ENCODE peak calls at places on chromosomes 7 and 10, in seven cellular contexts. O, Q, V, J, A, I and C are unnamed samples.

GRCh38 chr7:52161483-52161882 is 844.9 kb upstream of the COBL start:
- DNase-seq in O (no peak), Q (no peak), V (no peak), J (no peak), A (no peak), I (no peak), C (no peak)

GRCh38 chr7:36338256-36338655 is 51.4 kb upstream of the ANLN start:
- DNase-seq in O (no peak), Q (no peak), V (no peak), J (no peak), A (no peak), I (no peak), C (no peak)

GRCh38 chr7:96778263-96778662 is 68.6 kb upstream of the SEM1 start:
- DNase-seq in O (peak), Q (no peak), V (no peak), J (no peak), A (no peak), I (no peak), C (no peak)

GRCh38 chr7:1639071-1639470 is 31.0 kb upstream of the ELFN1 start:
- DNase-seq in O (no peak), Q (no peak), V (peak), J (no peak), A (no peak), I (no peak), C (no peak)

GRCh38 chr7:136023134-136023869 is 46.1 kb upstream of the MTPN start:
- DNase-seq in O (no peak), Q (no peak), V (no peak), J (no peak), A (no peak), I (no peak), C (no peak)

GRCh38 chr10:110210663-110211454 is 3.5 kb downstream of the MXI1 start:
- DNase-seq in O (peak), Q (peak), V (peak), J (peak), A (peak), I (peak), C (peak)

GRCh38 chr10:10492420-10492819 is 525.3 kb upstream of the CELF2 start:
- DNase-seq in O (no peak), Q (no peak), V (no peak), J (no peak), A (no peak), I (no peak), C (no peak)

GRCh38 chr10:4280481-4281206 is 495.6 kb upstream of the KLF6 start:
- DNase-seq in O (no peak), Q (peak), V (no peak), J (peak), A (no peak), I (no peak), C (no peak)

GRCh38 chr10:25689346-25690095 is 244.5 kb upstream of the MYO3A start:
- DNase-seq in O (no peak), Q (no peak), V (no peak), J (no peak), A (no peak), I (no peak), C (no peak)

GRCh38 chr10:58282615-58283014 is 13.7 kb downstream of the CISD1 start:
- DNase-seq in O (no peak), Q (no peak), V (no peak), J (no peak), A (no peak), I (no peak), C (no peak)

GRCh38 chr10:14153570-14154055 is 177.1 kb downstream of the FRMD4A start:
- DNase-seq in O (no peak), Q (no peak), V (no peak), J (no peak), A (no peak), I (peak), C (peak)

GRCh38 chr7:84536256-84536870 is 341.8 kb upstream of the SEMA3A start:
- DNase-seq in O (no peak), Q (no peak), V (no peak), J (no peak), A (no peak), I (no peak), C (no peak)

GRCh38 chr10:34078798-34079470 is 736.2 kb downstream of the PARD3 start:
- DNase-seq in O (no peak), Q (no peak), V (no peak), J (peak), A (peak), I (peak), C (peak)

GRCh38 chr7:28766359-28766758 is 191.8 kb downstream of the TRIL start:
- DNase-seq in O (no peak), Q (no peak), V (no peak), J (no peak), A (no peak), I (no peak), C (no peak)

GRCh38 chr7:130896898-130897514 is 163.0 kb upstream of the KLF14 start:
- DNase-seq in O (peak), Q (peak), V (peak), J (peak), A (no peak), I (peak), C (peak)

GRCh38 chr10:114030140-114030539 is 13.5 kb upstream of the ADRB1 start:
- DNase-seq in O (no peak), Q (no peak), V (no peak), J (no peak), A (no peak), I (no peak), C (no peak)

GRCh38 chr7:1257863-1258262 is 25.2 kb downstream of the UNCX start:
- DNase-seq in O (no peak), Q (no peak), V (no peak), J (no peak), A (no peak), I (no peak), C (no peak)

GRCh38 chr7:29854257-29854938 is 48.1 kb downstream of the WIPF3 start:
- DNase-seq in O (no peak), Q (no peak), V (no peak), J (peak), A (no peak), I (no peak), C (no peak)

GRCh38 chr10:514137-514671 is 175.3 kb downstream of the DIP2C start:
- DNase-seq in O (no peak), Q (peak), V (peak), J (no peak), A (no peak), I (no peak), C (peak)

GRCh38 chr7:101114492-101114891 is 12.4 kb upstream of the SERPINE1 start:
- DNase-seq in O (no peak), Q (no peak), V (no peak), J (no peak), A (no peak), I (no peak), C (no peak)

GRCh38 chr7:112550468-112551060 is 69.8 kb downstream of the LSMEM1 start:
- DNase-seq in O (peak), Q (peak), V (no peak), J (peak), A (no peak), I (no peak), C (no peak)

GRCh38 chr7:55260171-55260570 is 105.0 kb upstream of the LANCL2 start:
- DNase-seq in O (no peak), Q (no peak), V (no peak), J (no peak), A (peak), I (no peak), C (no peak)

GRCh38 chr10:35458500-35459448 is 122.5 kb downstream of the CCNY start:
- DNase-seq in O (no peak), Q (no peak), V (no peak), J (no peak), A (no peak), I (no peak), C (no peak)

GRCh38 chr7:25009271-25009670 is 29.3 kb upstream of the OSBPL3 start:
- DNase-seq in O (no peak), Q (no peak), V (no peak), J (peak), A (no peak), I (no peak), C (no peak)

GRCh38 chr7:25858562-25859411 is 293.2 kb upstream of the NFE2L3 start:
- DNase-seq in O (no peak), Q (no peak), V (no peak), J (no peak), A (no peak), I (no peak), C (no peak)

GRCh38 chr7:111860248-111860647 is 298.0 kb upstream of the IMMP2L start:
- DNase-seq in O (no peak), Q (no peak), V (no peak), J (no peak), A (no peak), I (no peak), C (no peak)

GRCh38 chr7:23247101-23247601 is 576 bp downstream of the GPNMB start:
- DNase-seq in O (no peak), Q (no peak), V (no peak), J (no peak), A (no peak), I (no peak), C (no peak)

GRCh38 chr7:54664235-54665228 is 94.5 kb downstream of the SEC61G start:
- DNase-seq in O (peak), Q (peak), V (peak), J (peak), A (no peak), I (peak), C (peak)

GRCh38 chr10:70145166-70145665 is 1.3 kb downstream of the TYSND1 start:
- DNase-seq in O (no peak), Q (peak), V (no peak), J (no peak), A (no peak), I (peak), C (no peak)

GRCh38 chr7:17552952-17553351 is 254.5 kb downstream of the AHR start:
- DNase-seq in O (no peak), Q (no peak), V (no peak), J (peak), A (no peak), I (no peak), C (no peak)

GRCh38 chr10:95716866-95717265 is 23.1 kb upstream of the TCTN3 start:
- DNase-seq in O (no peak), Q (no peak), V (no peak), J (no peak), A (no peak), I (no peak), C (no peak)

GRCh38 chr7:143487566-143487965 is 9.9 kb downstream of the TAS2R41 start:
- DNase-seq in O (no peak), Q (peak), V (peak), J (peak), A (no peak), I (peak), C (peak)

GRCh38 chr7:96188623-96188991 is 133.3 kb downstream of the SLC25A13 start:
- DNase-seq in O (no peak), Q (no peak), V (no peak), J (peak), A (no peak), I (no peak), C (no peak)

GRCh38 chr10:60572511-60573194 is 183.0 kb upstream of the ANK3 start:
- DNase-seq in O (peak), Q (peak), V (no peak), J (peak), A (no peak), I (no peak), C (peak)

GRCh38 chr10:72126184-72126871 is 38.0 kb upstream of the SPOCK2 start:
- DNase-seq in O (peak), Q (no peak), V (no peak), J (peak), A (no peak), I (no peak), C (no peak)

GRCh38 chr7:2494191-2495130 is 18.3 kb upstream of the GRIFIN start:
- DNase-seq in O (no peak), Q (no peak), V (no peak), J (no peak), A (no peak), I (no peak), C (no peak)

GRCh38 chr10:91909178-91909677 is at the start of gene FGFBP3:
- DNase-seq in O (peak), Q (peak), V (no peak), J (peak), A (no peak), I (no peak), C (peak)

GRCh38 chr7:7183061-7183832 is 903 bp downstream of the C1GALT1 start:
- DNase-seq in O (peak), Q (peak), V (peak), J (no peak), A (no peak), I (peak), C (peak)

DNA sequence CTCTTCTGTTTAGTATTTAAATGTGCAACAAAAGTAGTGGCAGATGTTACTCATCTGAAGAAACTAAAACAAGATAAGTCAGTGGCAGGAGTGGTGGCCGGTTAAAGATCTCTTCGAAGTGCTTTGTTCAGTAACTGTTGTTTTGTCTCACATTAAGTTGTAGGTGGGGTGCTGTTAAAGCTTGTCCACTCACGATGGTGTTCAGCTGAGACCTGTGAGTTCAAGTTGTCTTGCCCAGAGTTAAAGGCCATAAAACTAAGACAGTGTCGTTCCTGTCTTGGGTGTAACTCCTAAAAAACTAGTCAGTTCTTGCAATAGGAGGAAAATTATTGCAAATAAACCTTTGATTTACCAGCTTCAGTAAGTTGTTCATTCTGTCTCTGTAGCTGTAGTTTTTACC is 874 bp upstream of the FOXP2 start:
- DNase-seq in O (no peak), Q (no peak), V (no peak), J (no peak), A (no peak), I (no peak), C (no peak)
- H3K27ac ChIP-seq in O (no peak), Q (peak), V (no peak), J (no peak), A (peak), I (peak), C (no peak)

DNA sequence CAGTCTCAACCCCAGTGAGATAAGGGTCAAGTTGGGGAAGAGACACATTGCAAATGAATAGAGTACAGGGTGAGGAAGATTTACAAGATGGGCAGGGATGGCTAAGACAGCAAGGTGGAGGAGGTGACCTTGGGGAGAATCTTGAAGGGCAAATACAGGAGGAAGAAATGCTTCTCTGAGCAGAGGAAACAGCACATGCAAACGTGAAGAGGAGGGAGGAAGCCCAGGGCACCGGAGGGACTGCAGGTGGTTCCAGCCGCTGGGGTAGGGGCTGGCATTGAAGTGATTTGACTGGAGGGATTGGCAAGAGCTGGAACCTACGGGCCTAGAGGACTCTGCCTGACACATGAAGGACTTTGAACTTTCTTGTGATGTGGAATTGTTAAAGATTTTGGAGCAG is 14.6 kb downstream of the PLAU start:
- DNase-seq in O (no peak), Q (no peak), V (no peak), J (no peak), A (no peak), I (no peak), C (no peak)
- H3K4me3 ChIP-seq in O (no peak), Q (no peak), V (no peak), J (no peak), A (no peak), I (no peak), C (no peak)

GRCh38 chr10:43682956-43683355 is 34.3 kb upstream of the ZNF32 start:
- DNase-seq in O (no peak), Q (no peak), V (no peak), J (peak), A (no peak), I (no peak), C (no peak)

GRCh38 chr10:43681721-43682120 is 33.0 kb upstream of the ZNF32 start:
- DNase-seq in O (no peak), Q (no peak), V (no peak), J (no peak), A (no peak), I (no peak), C (no peak)

GRCh38 chr10:43684198-43684559 is 35.5 kb upstream of the ZNF32 start:
- DNase-seq in O (no peak), Q (no peak), V (no peak), J (no peak), A (no peak), I (no peak), C (no peak)

GRCh38 chr10:43685744-43686143 is 37.1 kb upstream of the ZNF32 start:
- DNase-seq in O (no peak), Q (peak), V (no peak), J (no peak), A (no peak), I (no peak), C (no peak)

GRCh38 chr10:43683451-43684197 is 34.9 kb upstream of the ZNF32 start:
- DNase-seq in O (peak), Q (no peak), V (no peak), J (peak), A (no peak), I (no peak), C (no peak)
- TF ChIP-seq CTCF in O (peak), Q (peak), V (peak), J (peak), A (no peak), I (peak), C (peak)

GRCh38 chr7:103149808-103150180 is 895 bp upstream of the NAPEPLD start:
- DNase-seq in O (no peak), Q (no peak), V (no peak), J (no peak), A (no peak), I (no peak), C (no peak)

GRCh38 chr7:103148131-103148993 is 537 bp downstream of the NAPEPLD start:
- DNase-seq in O (peak), Q (no peak), V (no peak), J (no peak), A (no peak), I (no peak), C (no peak)

GRCh38 chr7:103150192-103150591 is 1.3 kb upstream of the NAPEPLD start:
- DNase-seq in O (no peak), Q (no peak), V (no peak), J (no peak), A (no peak), I (no peak), C (no peak)

GRCh38 chr7:103148994-103149807 is at the start of gene NAPEPLD:
- DNase-seq in O (peak), Q (peak), V (peak), J (peak), A (peak), I (peak), C (peak)

GRCh38 chr7:103154042-103154441 is 5.1 kb upstream of the NAPEPLD start:
- DNase-seq in O (no peak), Q (no peak), V (no peak), J (no peak), A (no peak), I (no peak), C (no peak)
- H3K27ac ChIP-seq in O (no peak), Q (no peak), V (no peak), J (no peak), A (no peak), I (no peak), C (no peak)

DNA sequence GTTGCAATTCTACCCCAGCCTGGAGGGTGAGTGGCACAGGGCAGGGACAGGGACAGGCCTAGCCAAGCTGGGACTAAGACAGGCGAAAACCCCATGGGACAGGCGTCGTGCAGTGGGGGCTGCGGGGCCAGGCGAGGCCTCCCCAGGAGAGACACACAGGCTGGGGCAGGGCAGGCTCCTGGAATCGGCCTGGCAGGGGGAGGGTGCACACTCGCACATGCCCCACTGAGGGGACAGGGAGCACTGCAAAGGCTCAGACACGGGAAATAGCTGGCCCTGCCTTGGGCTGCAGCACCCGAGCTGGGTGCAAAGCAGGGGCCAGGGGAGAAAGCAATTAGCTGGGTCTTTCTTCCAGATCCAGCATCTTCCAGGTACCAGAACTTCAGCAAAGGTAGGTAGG is 10.4 kb downstream of the LAT2 start:
- DNase-seq in O (no peak), Q (no peak), V (no peak), J (no peak), A (no peak), I (no peak), C (no peak)
- H3K4me3 ChIP-seq in O (no peak), Q (no peak), V (no peak), J (no peak), A (no peak), I (no peak), C (no peak)

DNA sequence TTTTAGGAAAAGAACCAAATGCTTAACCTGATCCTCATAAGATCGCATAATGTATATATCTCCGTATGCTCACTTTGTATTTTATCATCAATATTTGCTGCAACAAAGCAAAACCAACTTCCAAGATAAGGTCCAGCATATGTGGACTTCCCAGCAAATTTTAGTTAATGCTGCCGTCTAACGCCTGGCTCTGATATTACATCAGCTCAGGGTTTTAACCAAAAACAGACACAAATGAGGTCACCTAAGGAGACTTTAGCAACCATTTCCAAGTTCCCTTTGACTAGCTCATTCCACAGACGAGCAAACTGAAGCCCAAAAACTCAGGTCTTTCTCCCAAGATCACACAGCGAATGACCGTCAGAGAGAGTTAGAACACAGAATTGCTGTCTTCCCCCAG is 59.4 kb upstream of the UCN3 start:
- DNase-seq in O (no peak), Q (peak), V (no peak), J (no peak), A (no peak), I (no peak), C (no peak)
- TF ChIP-seq CTCF in O (peak), Q (peak), V (no peak), J (no peak), A (no peak), I (no peak), C (no peak)